ENCODE peak calls at places on chromosomes 4 and X, in six cellular contexts. One of them, this sample, is unnamed.

GRCh38 chr4:81571105-81571504 is 99.4 kb upstream of the RASGEF1B start:
- DNase-seq in activated CD8-positive, alpha-beta T cell treated with anti-CD3 and anti-CD28 coated beads for 36 hours: no peak
- DNase-seq in tibial nerve: no peak
- DNase-seq in left ventricle myocardium inferior: no peak
- DNase-seq in stimulated activated CD4-positive, alpha-beta T cell treated with anti-CD3 and anti-CD28 coated beads, Interleukin-15, amount 100 ng/mL, for 48 hours: no peak
- DNase-seq in EL: no peak
- DNase-seq in this sample: no peak

GRCh38 chrX:38375888-38376287 is 23.5 kb downstream of the OTC start:
- DNase-seq in activated CD8-positive, alpha-beta T cell treated with anti-CD3 and anti-CD28 coated beads for 36 hours: peak
- DNase-seq in tibial nerve: no peak
- DNase-seq in left ventricle myocardium inferior: no peak
- DNase-seq in stimulated activated CD4-positive, alpha-beta T cell treated with anti-CD3 and anti-CD28 coated beads, Interleukin-15, amount 100 ng/mL, for 48 hours: no peak
- DNase-seq in EL: no peak
- DNase-seq in this sample: peak

GRCh38 chrX:46627700-46628405 is 54.3 kb downstream of the CHST7 start:
- DNase-seq in activated CD8-positive, alpha-beta T cell treated with anti-CD3 and anti-CD28 coated beads for 36 hours: no peak
- DNase-seq in tibial nerve: peak
- DNase-seq in left ventricle myocardium inferior: no peak
- DNase-seq in stimulated activated CD4-positive, alpha-beta T cell treated with anti-CD3 and anti-CD28 coated beads, Interleukin-15, amount 100 ng/mL, for 48 hours: no peak
- DNase-seq in EL: no peak
- DNase-seq in this sample: no peak

GRCh38 chr4:1297456-1298325 is 8.0 kb downstream of the MAEA start:
- DNase-seq in activated CD8-positive, alpha-beta T cell treated with anti-CD3 and anti-CD28 coated beads for 36 hours: no peak
- DNase-seq in tibial nerve: no peak
- DNase-seq in left ventricle myocardium inferior: no peak
- DNase-seq in stimulated activated CD4-positive, alpha-beta T cell treated with anti-CD3 and anti-CD28 coated beads, Interleukin-15, amount 100 ng/mL, for 48 hours: no peak
- DNase-seq in EL: no peak
- DNase-seq in this sample: peak

GRCh38 chr4:83334425-83335241 is at the start of gene HPSE:
- DNase-seq in activated CD8-positive, alpha-beta T cell treated with anti-CD3 and anti-CD28 coated beads for 36 hours: peak
- DNase-seq in tibial nerve: peak
- DNase-seq in left ventricle myocardium inferior: peak
- DNase-seq in stimulated activated CD4-positive, alpha-beta T cell treated with anti-CD3 and anti-CD28 coated beads, Interleukin-15, amount 100 ng/mL, for 48 hours: peak
- DNase-seq in EL: peak
- DNase-seq in this sample: peak

GRCh38 chrX:37378399-37378798 is 29.2 kb downstream of the PRRG1 start:
- DNase-seq in activated CD8-positive, alpha-beta T cell treated with anti-CD3 and anti-CD28 coated beads for 36 hours: no peak
- DNase-seq in tibial nerve: peak
- DNase-seq in left ventricle myocardium inferior: no peak
- DNase-seq in stimulated activated CD4-positive, alpha-beta T cell treated with anti-CD3 and anti-CD28 coated beads, Interleukin-15, amount 100 ng/mL, for 48 hours: no peak
- DNase-seq in EL: no peak
- DNase-seq in this sample: no peak

GRCh38 chr4:61200195-61200990 is at the start of gene ADGRL3:
- DNase-seq in activated CD8-positive, alpha-beta T cell treated with anti-CD3 and anti-CD28 coated beads for 36 hours: no peak
- DNase-seq in tibial nerve: no peak
- DNase-seq in left ventricle myocardium inferior: peak
- DNase-seq in stimulated activated CD4-positive, alpha-beta T cell treated with anti-CD3 and anti-CD28 coated beads, Interleukin-15, amount 100 ng/mL, for 48 hours: no peak
- DNase-seq in EL: peak
- DNase-seq in this sample: peak

GRCh38 chr4:1973661-1974060 is 35.1 kb downstream of the NELFA start:
- DNase-seq in activated CD8-positive, alpha-beta T cell treated with anti-CD3 and anti-CD28 coated beads for 36 hours: no peak
- DNase-seq in tibial nerve: no peak
- DNase-seq in left ventricle myocardium inferior: no peak
- DNase-seq in stimulated activated CD4-positive, alpha-beta T cell treated with anti-CD3 and anti-CD28 coated beads, Interleukin-15, amount 100 ng/mL, for 48 hours: no peak
- DNase-seq in EL: no peak
- DNase-seq in this sample: no peak

GRCh38 chr4:146165840-146166239 is 9.7 kb upstream of the LSM6 start:
- DNase-seq in activated CD8-positive, alpha-beta T cell treated with anti-CD3 and anti-CD28 coated beads for 36 hours: no peak
- DNase-seq in tibial nerve: no peak
- DNase-seq in left ventricle myocardium inferior: no peak
- DNase-seq in stimulated activated CD4-positive, alpha-beta T cell treated with anti-CD3 and anti-CD28 coated beads, Interleukin-15, amount 100 ng/mL, for 48 hours: no peak
- DNase-seq in EL: peak
- DNase-seq in this sample: no peak

GRCh38 chr4:75180790-75181776 is 248.2 kb downstream of the PARM1 start:
- DNase-seq in activated CD8-positive, alpha-beta T cell treated with anti-CD3 and anti-CD28 coated beads for 36 hours: no peak
- DNase-seq in tibial nerve: no peak
- DNase-seq in left ventricle myocardium inferior: no peak
- DNase-seq in stimulated activated CD4-positive, alpha-beta T cell treated with anti-CD3 and anti-CD28 coated beads, Interleukin-15, amount 100 ng/mL, for 48 hours: no peak
- DNase-seq in EL: peak
- DNase-seq in this sample: peak

GRCh38 chrX:155068165-155068564 is 2.8 kb downstream of the CMC4 start:
- DNase-seq in activated CD8-positive, alpha-beta T cell treated with anti-CD3 and anti-CD28 coated beads for 36 hours: peak
- DNase-seq in tibial nerve: no peak
- DNase-seq in left ventricle myocardium inferior: no peak
- DNase-seq in stimulated activated CD4-positive, alpha-beta T cell treated with anti-CD3 and anti-CD28 coated beads, Interleukin-15, amount 100 ng/mL, for 48 hours: no peak
- DNase-seq in EL: peak
- DNase-seq in this sample: no peak

GRCh38 chrX:138014577-138014976 is 448.6 kb downstream of the ZIC3 start:
- DNase-seq in activated CD8-positive, alpha-beta T cell treated with anti-CD3 and anti-CD28 coated beads for 36 hours: no peak
- DNase-seq in tibial nerve: no peak
- DNase-seq in left ventricle myocardium inferior: no peak
- DNase-seq in stimulated activated CD4-positive, alpha-beta T cell treated with anti-CD3 and anti-CD28 coated beads, Interleukin-15, amount 100 ng/mL, for 48 hours: no peak
- DNase-seq in EL: no peak
- DNase-seq in this sample: no peak

GRCh38 chrX:68829594-68830485 is 1.0 kb downstream of the EFNB1 start:
- DNase-seq in activated CD8-positive, alpha-beta T cell treated with anti-CD3 and anti-CD28 coated beads for 36 hours: peak
- DNase-seq in tibial nerve: no peak
- DNase-seq in left ventricle myocardium inferior: peak
- DNase-seq in stimulated activated CD4-positive, alpha-beta T cell treated with anti-CD3 and anti-CD28 coated beads, Interleukin-15, amount 100 ng/mL, for 48 hours: no peak
- DNase-seq in EL: peak
- DNase-seq in this sample: peak

GRCh38 chr4:140046573-140046972 is 107.4 kb downstream of the MAML3 start:
- DNase-seq in activated CD8-positive, alpha-beta T cell treated with anti-CD3 and anti-CD28 coated beads for 36 hours: no peak
- DNase-seq in tibial nerve: no peak
- DNase-seq in left ventricle myocardium inferior: no peak
- DNase-seq in stimulated activated CD4-positive, alpha-beta T cell treated with anti-CD3 and anti-CD28 coated beads, Interleukin-15, amount 100 ng/mL, for 48 hours: no peak
- DNase-seq in EL: no peak
- DNase-seq in this sample: peak

GRCh38 chr4:52824603-52825310 is 37.4 kb upstream of the RASL11B start:
- DNase-seq in activated CD8-positive, alpha-beta T cell treated with anti-CD3 and anti-CD28 coated beads for 36 hours: no peak
- DNase-seq in tibial nerve: no peak
- DNase-seq in left ventricle myocardium inferior: peak
- DNase-seq in stimulated activated CD4-positive, alpha-beta T cell treated with anti-CD3 and anti-CD28 coated beads, Interleukin-15, amount 100 ng/mL, for 48 hours: no peak
- DNase-seq in EL: peak
- DNase-seq in this sample: no peak

GRCh38 chr4:70399319-70399718 is 1.6 kb downstream of the OPRPN start:
- DNase-seq in activated CD8-positive, alpha-beta T cell treated with anti-CD3 and anti-CD28 coated beads for 36 hours: no peak
- DNase-seq in tibial nerve: no peak
- DNase-seq in left ventricle myocardium inferior: no peak
- DNase-seq in stimulated activated CD4-positive, alpha-beta T cell treated with anti-CD3 and anti-CD28 coated beads, Interleukin-15, amount 100 ng/mL, for 48 hours: no peak
- DNase-seq in EL: peak
- DNase-seq in this sample: no peak

GRCh38 chrX:10579018-10579752 is 41.2 kb downstream of the MID1 start:
- DNase-seq in activated CD8-positive, alpha-beta T cell treated with anti-CD3 and anti-CD28 coated beads for 36 hours: no peak
- DNase-seq in tibial nerve: no peak
- DNase-seq in left ventricle myocardium inferior: no peak
- DNase-seq in stimulated activated CD4-positive, alpha-beta T cell treated with anti-CD3 and anti-CD28 coated beads, Interleukin-15, amount 100 ng/mL, for 48 hours: no peak
- DNase-seq in EL: peak
- DNase-seq in this sample: no peak

GRCh38 chrX:77953708-77954107 is 15.7 kb downstream of the PGAM4 start:
- DNase-seq in activated CD8-positive, alpha-beta T cell treated with anti-CD3 and anti-CD28 coated beads for 36 hours: no peak
- DNase-seq in tibial nerve: no peak
- DNase-seq in left ventricle myocardium inferior: no peak
- DNase-seq in stimulated activated CD4-positive, alpha-beta T cell treated with anti-CD3 and anti-CD28 coated beads, Interleukin-15, amount 100 ng/mL, for 48 hours: no peak
- DNase-seq in EL: peak
- DNase-seq in this sample: no peak

This sample was measured in endodermal cell.